ENCODE peak calls at places on chromosome 1, in six cellular contexts. C is uterus; J is mesendoderm; T is heart left ventricle; E is CD8-positive, alpha-beta T cell; L is adipocyte. K is an unnamed sample.

GRCh38 chr1:75502776-75503175 is 108.1 kb downstream of the SLC44A5 start:
- DNase-seq in C (no peak), J (no peak), T (no peak), E (no peak), L (peak), K (peak)

GRCh38 chr1:112522621-112523020 is 13.9 kb downstream of the WNT2B start:
- DNase-seq in C (no peak), J (peak), T (no peak), E (no peak), L (peak), K (peak)

GRCh38 chr1:41898191-41898713 is 20.5 kb downstream of the HIVEP3 start:
- DNase-seq in C (peak), J (peak), T (peak), E (peak), L (no peak), K (peak)

GRCh38 chr1:112393634-112393976 is 2.4 kb upstream of the CTTNBP2NL start:
- DNase-seq in C (peak), J (no peak), T (peak), E (no peak), L (no peak), K (peak)

GRCh38 chr1:39076799-39077148 is 50.6 kb downstream of the NDUFS5 start:
- DNase-seq in C (no peak), J (no peak), T (no peak), E (no peak), L (no peak), K (no peak)

GRCh38 chr1:10105484-10105883 is 72.7 kb downstream of the UBE4B start:
- DNase-seq in C (no peak), J (no peak), T (peak), E (no peak), L (no peak), K (no peak)

GRCh38 chr1:44694863-44695478 is 20.5 kb downstream of the ARMH1 start:
- DNase-seq in C (no peak), J (peak), T (no peak), E (no peak), L (no peak), K (no peak)

GRCh38 chr1:214898718-214899117 is 183.8 kb upstream of the KCNK2 start:
- DNase-seq in C (no peak), J (no peak), T (no peak), E (no peak), L (no peak), K (no peak)

GRCh38 chr1:109975718-109976117 is 8.8 kb upstream of the AHCYL1 start:
- DNase-seq in C (no peak), J (no peak), T (no peak), E (no peak), L (peak), K (peak)

GRCh38 chr1:20538227-20538626 is 14.1 kb upstream of the FAM43B start:
- DNase-seq in C (no peak), J (no peak), T (no peak), E (no peak), L (no peak), K (no peak)

GRCh38 chr1:244214009-244214967 is 163.2 kb downstream of the ZBTB18 start:
- DNase-seq in C (peak), J (peak), T (peak), E (no peak), L (peak), K (peak)

GRCh38 chr1:2290595-2291510 is 62.7 kb downstream of the SKI start:
- DNase-seq in C (peak), J (no peak), T (peak), E (peak), L (peak), K (peak)

GRCh38 chr1:194295690-194296089 is 1109.3 kb upstream of the B3GALT2 start:
- DNase-seq in C (no peak), J (peak), T (no peak), E (peak), L (peak), K (peak)

GRCh38 chr1:61496501-61496900 is 228.4 kb downstream of the TM2D1 start:
- DNase-seq in C (no peak), J (peak), T (no peak), E (no peak), L (peak), K (peak)

GRCh38 chr1:58738873-58739272 is 39.0 kb upstream of the MYSM1 start:
- DNase-seq in C (no peak), J (no peak), T (no peak), E (no peak), L (no peak), K (no peak)

GRCh38 chr1:226149806-226150205 is 36.7 kb downstream of the ACBD3 start:
- DNase-seq in C (no peak), J (peak), T (no peak), E (no peak), L (peak), K (peak)

GRCh38 chr1:203202431-203203245 is 16.1 kb upstream of the CHI3L1 start:
- DNase-seq in C (peak), J (no peak), T (peak), E (no peak), L (peak), K (peak)

GRCh38 chr1:44674113-44675000 is at the start of the genes ARMH1 and TMEM53:
- DNase-seq in C (peak), J (peak), T (peak), E (peak), L (peak), K (peak)

GRCh38 chr1:201310986-201311355 is 27.7 kb downstream of the PKP1 start:
- DNase-seq in C (peak), J (no peak), T (peak), E (no peak), L (peak), K (no peak)

GRCh38 chr1:2546515-2547209 is 9.5 kb upstream of the TNFRSF14 start:
- DNase-seq in C (peak), J (peak), T (peak), E (peak), L (peak), K (peak)

GRCh38 chr1:30759718-30760281 is 2.2 kb upstream of the LAPTM5 start:
- DNase-seq in C (no peak), J (no peak), T (no peak), E (peak), L (no peak), K (no peak)

GRCh38 chr1:24951810-24952412 is 21.8 kb upstream of the RUNX3 start:
- DNase-seq in C (no peak), J (no peak), T (no peak), E (no peak), L (no peak), K (no peak)

GRCh38 chr1:8625981-8626898 is 191.2 kb downstream of the RERE start:
- DNase-seq in C (no peak), J (peak), T (no peak), E (no peak), L (peak), K (peak)

GRCh38 chr1:2134232-2134603 is 60.4 kb downstream of the FAAP20 start:
- DNase-seq in C (no peak), J (no peak), T (no peak), E (no peak), L (peak), K (no peak)

GRCh38 chr1:88783145-88783544 is 99.1 kb downstream of the PKN2 start:
- DNase-seq in C (no peak), J (no peak), T (no peak), E (no peak), L (no peak), K (no peak)

GRCh38 chr1:160781914-160782689 is 13.9 kb upstream of the LY9 start:
- DNase-seq in C (no peak), J (no peak), T (no peak), E (no peak), L (no peak), K (no peak)

GRCh38 chr1:13697738-13698137 is 2.2 kb upstream of the PRDM2 start:
- DNase-seq in C (no peak), J (peak), T (no peak), E (no peak), L (no peak), K (no peak)

GRCh38 chr1:61606448-61607312 is 118.3 kb downstream of the TM2D1 start:
- DNase-seq in C (peak), J (no peak), T (peak), E (no peak), L (no peak), K (peak)

GRCh38 chr1:185694081-185694480 is 40.1 kb upstream of the HMCN1 start:
- DNase-seq in C (peak), J (no peak), T (peak), E (peak), L (no peak), K (peak)

GRCh38 chr1:225881081-225882007 is 836 bp downstream of the TMEM63A start:
- DNase-seq in C (peak), J (peak), T (peak), E (peak), L (peak), K (peak)

GRCh38 chr1:1068077-1068373 is 6.1 kb downstream of the RNF223 start:
- DNase-seq in C (no peak), J (no peak), T (no peak), E (no peak), L (no peak), K (no peak)

GRCh38 chr1:172041689-172042088 is 200.4 kb downstream of the DNM3 start:
- DNase-seq in C (peak), J (no peak), T (no peak), E (no peak), L (peak), K (peak)

GRCh38 chr1:214009613-214010550 is 22.1 kb downstream of the PROX1 start:
- DNase-seq in C (no peak), J (no peak), T (no peak), E (no peak), L (no peak), K (no peak)

GRCh38 chr1:236092899-236093298 is 28.0 kb upstream of the NID1 start:
- DNase-seq in C (no peak), J (no peak), T (no peak), E (no peak), L (no peak), K (no peak)

GRCh38 chr1:1135339-1136111 is 19.6 kb upstream of the C1orf159 start:
- DNase-seq in C (no peak), J (peak), T (no peak), E (no peak), L (no peak), K (no peak)

DNA sequence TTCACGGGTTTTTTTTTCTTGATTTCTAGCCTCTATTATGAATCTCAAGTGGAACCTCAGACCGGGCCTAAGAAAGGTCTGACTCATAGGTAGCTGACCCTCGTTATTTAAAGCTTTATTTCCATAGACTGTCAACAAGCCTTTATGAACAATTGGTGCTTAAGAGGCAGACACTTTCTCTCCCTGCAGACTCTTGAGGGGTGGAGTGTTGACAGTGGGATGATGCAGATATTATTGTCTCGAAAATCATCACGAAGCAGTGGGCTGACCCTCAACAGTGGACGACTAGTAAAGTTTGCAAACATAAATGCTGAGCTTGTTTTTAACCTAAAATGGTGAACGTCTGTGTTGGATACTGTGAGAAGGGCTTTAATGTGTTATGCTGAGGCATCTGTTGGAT is 1.8 kb downstream of the SFT2D2 start:
- DNase-seq in C (no peak), J (no peak), T (no peak), E (no peak), L (no peak), K (peak)
- H3K4me3 ChIP-seq in C (peak), J (no peak), T (peak), E (no peak), L (peak), K (no peak)

DNA sequence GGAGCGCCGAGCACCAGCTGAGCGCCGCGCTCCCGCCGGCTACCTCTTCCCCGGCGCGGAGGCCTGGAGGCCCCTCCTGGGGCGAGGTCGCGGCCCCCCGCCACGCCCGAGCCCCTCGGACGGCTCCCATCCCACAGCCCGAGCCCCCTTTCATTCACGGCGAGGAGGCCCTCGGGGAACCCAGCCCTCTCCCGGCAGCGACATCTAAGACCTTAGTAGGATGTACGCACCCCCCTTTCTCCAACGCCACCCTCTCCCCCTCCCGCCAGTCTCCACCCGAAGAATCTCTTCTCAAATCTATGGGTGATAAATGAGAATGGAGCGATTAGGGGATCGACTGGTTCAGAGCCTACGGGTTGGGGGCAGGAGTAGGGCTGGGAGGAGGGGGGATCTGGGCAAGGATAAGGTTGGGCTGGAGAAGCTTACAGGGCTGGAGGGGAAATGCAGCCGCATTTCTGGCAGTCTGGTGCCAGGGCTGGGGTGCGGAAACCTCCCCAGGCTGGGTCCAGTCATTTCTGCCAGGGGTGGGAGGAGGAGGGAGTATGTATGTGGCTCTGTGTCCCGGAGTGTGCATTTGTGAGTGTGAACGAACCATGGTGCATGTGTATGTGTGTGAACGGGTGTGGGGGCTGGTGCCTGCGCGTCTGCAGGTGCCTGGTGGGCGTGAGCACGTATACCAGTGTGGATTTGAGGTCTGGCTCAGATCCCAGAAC is 10.3 kb downstream of the C1orf216 start:
- DNase-seq in C (no peak), J (peak), T (no peak), E (no peak), L (no peak), K (no peak)
- H3K4me3 ChIP-seq in C (peak), J (peak), T (peak), E (peak), L (peak), K (peak)

GRCh38 chr1:159600894-159601293 is 13.3 kb downstream of the APCS start:
- DNase-seq in C (no peak), J (no peak), T (no peak), E (no peak), L (peak), K (no peak)
- H3K4me3 ChIP-seq in C (no peak), J (no peak), T (no peak), E (no peak), L (no peak), K (no peak)

GRCh38 chr1:51644533-51645197 is 27.8 kb downstream of the OSBPL9 start:
- DNase-seq in C (peak), J (peak), T (no peak), E (no peak), L (peak), K (peak)

GRCh38 chr1:51638350-51638749 is 21.5 kb downstream of the OSBPL9 start:
- DNase-seq in C (no peak), J (no peak), T (no peak), E (no peak), L (no peak), K (no peak)

GRCh38 chr1:51639694-51640093 is 22.8 kb downstream of the OSBPL9 start:
- DNase-seq in C (no peak), J (no peak), T (no peak), E (no peak), L (no peak), K (no peak)

GRCh38 chr1:51642739-51643142 is 25.8 kb downstream of the OSBPL9 start:
- DNase-seq in C (peak), J (peak), T (no peak), E (no peak), L (peak), K (peak)

DNA sequence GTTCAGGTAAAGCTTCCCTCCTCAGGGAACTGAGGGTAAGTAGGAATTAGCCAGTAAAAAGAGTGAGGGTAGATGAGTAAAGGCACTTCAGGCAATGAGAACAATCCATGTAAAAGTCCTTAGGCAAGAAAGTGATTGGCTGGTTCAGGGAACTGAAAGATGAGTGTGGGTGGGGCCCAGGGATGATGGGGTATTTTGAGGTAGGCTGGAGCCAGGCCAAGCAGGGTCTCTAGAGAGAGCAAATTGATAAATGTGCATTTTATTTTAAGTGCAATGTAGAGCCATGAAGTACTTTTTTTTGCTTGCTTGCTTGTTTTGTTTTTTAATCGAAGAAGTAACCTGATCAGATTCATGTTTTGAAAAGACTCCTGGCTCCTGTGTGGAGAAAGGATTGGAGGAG is 26.5 kb downstream of the OSBPL9 start:
- DNase-seq in C (peak), J (peak), T (no peak), E (no peak), L (no peak), K (no peak)
- H3K4me3 ChIP-seq in C (no peak), J (no peak), T (no peak), E (no peak), L (peak), K (no peak)

GRCh38 chr1:151459331-151460046 is at the start of gene POGZ:
- DNase-seq in C (peak), J (peak), T (peak), E (peak), L (peak), K (peak)

GRCh38 chr1:151458936-151459330 is 361 bp downstream of the POGZ start:
- DNase-seq in C (peak), J (peak), T (peak), E (peak), L (peak), K (peak)

GRCh38 chr1:151455966-151456365 is 3.3 kb downstream of the POGZ start:
- DNase-seq in C (no peak), J (no peak), T (no peak), E (no peak), L (peak), K (no peak)

GRCh38 chr1:151457911-151458882 is 1.1 kb downstream of the POGZ start:
- DNase-seq in C (peak), J (peak), T (peak), E (peak), L (peak), K (peak)

DNA sequence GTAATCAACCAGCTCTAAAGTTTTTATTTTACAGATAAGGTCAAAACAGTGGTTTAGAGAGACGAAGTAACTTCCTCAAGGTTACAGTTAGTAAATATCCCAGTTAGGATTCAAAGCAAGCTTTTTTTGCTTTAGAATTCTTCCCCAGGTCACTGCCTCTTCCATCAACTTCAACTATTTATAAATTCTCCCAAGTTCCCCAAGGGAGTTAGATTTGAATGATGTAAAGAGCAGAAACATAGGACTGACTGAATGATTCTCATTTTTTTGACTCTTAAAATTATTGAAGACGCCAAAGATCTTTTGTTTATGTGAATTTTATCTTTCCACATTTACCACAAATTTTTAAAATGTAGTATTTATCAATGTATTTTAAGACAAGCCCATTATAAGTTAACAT is 4.1 kb downstream of the POGZ start:
- DNase-seq in C (no peak), J (no peak), T (no peak), E (no peak), L (peak), K (no peak)
- H3K4me3 ChIP-seq in C (no peak), J (no peak), T (no peak), E (no peak), L (no peak), K (no peak)

GRCh38 chr1:184389446-184389845 is 2.6 kb downstream of the C1orf21 start:
- DNase-seq in C (no peak), J (no peak), T (no peak), E (no peak), L (peak), K (no peak)
- H3K4me3 ChIP-seq in C (no peak), J (no peak), T (peak), E (no peak), L (no peak), K (no peak)

DNA sequence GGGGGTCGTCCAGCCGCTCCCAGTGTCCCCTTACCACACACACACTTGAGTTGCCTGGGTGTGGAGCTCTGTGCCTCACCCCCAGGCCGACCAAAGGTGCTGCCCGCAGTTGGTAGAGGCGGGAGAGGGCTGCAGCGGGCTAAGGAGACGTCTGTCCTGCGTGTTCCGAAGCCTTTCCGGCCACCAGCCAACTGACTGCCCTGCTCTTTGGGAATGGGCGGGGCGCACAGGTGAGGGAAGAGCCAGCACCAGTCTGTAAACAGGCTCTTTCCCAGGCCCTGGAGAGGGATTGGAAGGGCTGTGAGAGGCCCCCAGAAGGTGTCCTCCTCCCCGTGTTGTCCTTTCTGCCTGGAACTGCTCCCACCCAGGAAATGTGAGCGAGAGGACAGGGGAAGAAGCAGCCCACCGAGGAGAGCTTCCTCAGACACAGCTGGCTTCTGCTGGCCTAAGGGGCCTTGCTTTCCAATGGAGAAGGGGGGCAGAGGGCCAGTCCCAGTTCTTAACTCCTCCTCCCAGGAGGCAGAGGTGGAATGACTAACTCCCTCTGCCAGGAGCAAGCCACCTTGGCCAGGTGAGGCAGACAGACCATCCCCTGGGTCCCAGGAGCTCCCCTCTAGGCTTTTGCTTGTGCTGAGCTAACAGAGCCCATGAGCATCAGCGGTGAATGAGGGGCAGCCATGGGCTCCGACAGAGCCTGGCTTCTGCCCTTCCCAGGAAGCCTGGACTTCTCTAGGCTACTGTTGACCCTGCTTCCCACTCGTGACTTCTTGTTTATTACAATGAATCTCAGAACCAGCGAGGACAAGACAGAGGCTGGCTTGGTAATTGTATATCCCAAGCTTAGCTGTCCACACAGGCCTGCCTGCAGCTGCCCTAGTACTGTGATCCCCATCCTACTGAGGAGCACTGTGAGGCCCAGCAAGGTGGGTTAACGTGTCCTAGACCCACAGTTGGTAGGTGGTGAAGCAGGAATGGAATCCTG is 158.1 kb upstream of the COA6 start:
- DNase-seq in C (no peak), J (peak), T (no peak), E (no peak), L (no peak), K (no peak)
- H3K4me3 ChIP-seq in C (no peak), J (peak), T (peak), E (no peak), L (no peak), K (no peak)

GRCh38 chr1:179016694-179017382 is 8.9 kb upstream of the FAM20B start:
- DNase-seq in C (peak), J (no peak), T (peak), E (no peak), L (peak), K (peak)
- H3K4me3 ChIP-seq in C (no peak), J (no peak), T (no peak), E (no peak), L (peak), K (no peak)